ENCODE peak calls at places on chromosomes 4 and X, in seven cellular contexts. D is GM13976, W is GM06990, Q is neural crest cell, Z is type B pancreatic cell, B is nephron progenitor cell, H is astrocyte. G is an unnamed sample.
A peak's percentile ranks its signal among the peaks of the same experiment; 100 is the strongest.

GRCh38 chr4:70734168-70734954 is 12.6 kb downstream of the RUFY3 start:
- DNase-seq in D (peak; percentile 65), W (peak; percentile 36), Q (no peak), Z (no peak), B (no peak), H (peak; percentile 47), G (peak; percentile 15)

GRCh38 chr4:101035522-101035921 is 311.8 kb downstream of the PPP3CA start:
- DNase-seq in D (no peak), W (no peak), Q (no peak), Z (no peak), B (no peak), H (no peak), G (no peak)

GRCh38 chrX:8728932-8729331 is 3.0 kb downstream of the ANOS1 start:
- DNase-seq in D (no peak), W (no peak), Q (no peak), Z (no peak), B (no peak), H (no peak), G (no peak)

GRCh38 chr4:175238827-175239517 is 320.8 kb downstream of the ADAM29 start:
- DNase-seq in D (no peak), W (no peak), Q (no peak), Z (no peak), B (no peak), H (no peak), G (no peak)

GRCh38 chr4:149203256-149204001 is 612.2 kb downstream of the IQCM start:
- DNase-seq in D (no peak), W (no peak), Q (no peak), Z (no peak), B (no peak), H (peak; percentile 71), G (peak; percentile 8)

GRCh38 chr4:123516576-123516975 is 120.0 kb downstream of the SPRY1 start:
- DNase-seq in D (no peak), W (no peak), Q (no peak), Z (no peak), B (no peak), H (no peak), G (no peak)

GRCh38 chrX:69021095-69021494 is 144.2 kb downstream of the PJA1 start:
- DNase-seq in D (no peak), W (no peak), Q (no peak), Z (no peak), B (peak; percentile 20), H (no peak), G (no peak)

GRCh38 chr4:152719856-152720556 is 40.2 kb upstream of the TMEM154 start:
- DNase-seq in D (no peak), W (no peak), Q (no peak), Z (no peak), B (no peak), H (no peak), G (no peak)

GRCh38 chr4:174474457-174475075 is 47.7 kb downstream of the HPGD start:
- DNase-seq in D (no peak), W (no peak), Q (no peak), Z (no peak), B (peak; percentile 16), H (no peak), G (no peak)

GRCh38 chr4:126448093-126448820 is 1133.5 kb downstream of the FAT4 start:
- DNase-seq in D (no peak), W (no peak), Q (no peak), Z (no peak), B (no peak), H (no peak), G (no peak)

GRCh38 chr4:87913871-87914270 is 61.6 kb upstream of the SPP1 start:
- DNase-seq in D (no peak), W (no peak), Q (no peak), Z (no peak), B (no peak), H (peak; percentile 25), G (no peak)

GRCh38 chr4:134388351-134388750 is 186.8 kb upstream of the PABPC4L start:
- DNase-seq in D (no peak), W (no peak), Q (no peak), Z (no peak), B (no peak), H (no peak), G (no peak)

GRCh38 chr4:129110931-129111330 is 15.0 kb downstream of the C4orf33 start:
- DNase-seq in D (no peak), W (no peak), Q (no peak), Z (no peak), B (no peak), H (no peak), G (no peak)

GRCh38 chr4:137226900-137227299 is 305.4 kb downstream of the PCDH18 start:
- DNase-seq in D (no peak), W (no peak), Q (no peak), Z (no peak), B (no peak), H (no peak), G (no peak)

GRCh38 chr4:179671609-179672008 is 2229.4 kb upstream of the AGA start:
- DNase-seq in D (no peak), W (no peak), Q (no peak), Z (no peak), B (no peak), H (no peak), G (no peak)

GRCh38 chr4:89420507-89420906 is 112.9 kb upstream of the GPRIN3 start:
- DNase-seq in D (no peak), W (no peak), Q (no peak), Z (no peak), B (no peak), H (peak; percentile 93), G (no peak)

GRCh38 chr4:102614801-102615200 is 113.6 kb downstream of the NFKB1 start:
- DNase-seq in D (no peak), W (no peak), Q (no peak), Z (no peak), B (no peak), H (no peak), G (no peak)

GRCh38 chrX:131288188-131288587 is 918 bp downstream of the IGSF1 start:
- DNase-seq in D (no peak), W (no peak), Q (no peak), Z (no peak), B (no peak), H (no peak), G (no peak)

GRCh38 chr4:142925161-142925560 is 79.1 kb upstream of the INPP4B start:
- DNase-seq in D (no peak), W (no peak), Q (no peak), Z (no peak), B (no peak), H (peak; percentile 2), G (no peak)

GRCh38 chr4:70183168-70183939 is 12.2 kb upstream of the ODAM start:
- DNase-seq in D (no peak), W (peak; percentile 0), Q (peak; percentile 34), Z (no peak), B (peak; percentile 50), H (peak; percentile 1), G (peak; percentile 8)

GRCh38 chr4:156781852-156782251 is 189.7 kb downstream of the PDGFC start:
- DNase-seq in D (no peak), W (no peak), Q (no peak), Z (no peak), B (no peak), H (peak; percentile 58), G (no peak)

GRCh38 chr4:170339522-170339921 is 249.8 kb upstream of the AADAT start:
- DNase-seq in D (no peak), W (no peak), Q (no peak), Z (no peak), B (no peak), H (no peak), G (no peak)

GRCh38 chr4:110480741-110481271 is 4.9 kb downstream of the ENPEP start:
- DNase-seq in D (no peak), W (no peak), Q (no peak), Z (no peak), B (no peak), H (peak; percentile 33), G (no peak)

GRCh38 chr4:110483516-110483915 is 7.6 kb downstream of the ENPEP start:
- DNase-seq in D (no peak), W (no peak), Q (no peak), Z (no peak), B (no peak), H (peak; percentile 62), G (no peak)

GRCh38 chr4:110477836-110478235 is 1.9 kb downstream of the ENPEP start:
- DNase-seq in D (no peak), W (no peak), Q (no peak), Z (no peak), B (no peak), H (no peak), G (no peak)

GRCh38 chr4:110484029-110484428 is 8.1 kb downstream of the ENPEP start:
- DNase-seq in D (peak; percentile 55), W (peak; percentile 43), Q (no peak), Z (no peak), B (no peak), H (no peak), G (no peak)

GRCh38 chr4:110480031-110480549 is 4.1 kb downstream of the ENPEP start:
- DNase-seq in D (no peak), W (no peak), Q (no peak), Z (no peak), B (no peak), H (peak; percentile 96), G (peak; percentile 96)
- TF ChIP-seq CTCF in D (no peak), W (peak; percentile 7), Q (peak; percentile 40), Z (peak; percentile 39), B (no peak), H (peak; percentile 41), G (peak; percentile 63)

GRCh38 chr4:54840992-54841768 is 183.4 kb downstream of the KIT start:
- DNase-seq in D (no peak), W (no peak), Q (no peak), Z (no peak), B (no peak), H (no peak), G (no peak)
- TF ChIP-seq CTCF in D (no peak), W (peak; percentile 21), Q (no peak), Z (peak; percentile 25), B (no peak), H (no peak), G (peak; percentile 21)

GRCh38 chrX:47198687-47199080 is 5.1 kb downstream of the UBA1 start:
- DNase-seq in D (no peak), W (no peak), Q (no peak), Z (no peak), B (no peak), H (no peak), G (no peak)

GRCh38 chrX:47199286-47199685 is 5.7 kb downstream of the UBA1 start:
- DNase-seq in D (no peak), W (no peak), Q (no peak), Z (no peak), B (no peak), H (no peak), G (no peak)

GRCh38 chrX:47201545-47201944 is 7.9 kb downstream of the UBA1 start:
- DNase-seq in D (no peak), W (no peak), Q (no peak), Z (no peak), B (no peak), H (no peak), G (no peak)

GRCh38 chrX:47202316-47202715 is 8.7 kb downstream of the UBA1 start:
- DNase-seq in D (no peak), W (no peak), Q (no peak), Z (no peak), B (no peak), H (no peak), G (no peak)

GRCh38 chrX:47200385-47201150 is 6.9 kb downstream of the UBA1 start:
- DNase-seq in D (no peak), W (no peak), Q (no peak), Z (no peak), B (no peak), H (peak; percentile 76), G (peak; percentile 73)
- TF ChIP-seq CTCF in D (no peak), W (no peak), Q (peak; percentile 18), Z (peak; percentile 35), B (no peak), H (peak; percentile 14), G (peak; percentile 50)

GRCh38 chr4:177222776-177223175 is 86.9 kb upstream of the NEIL3 start:
- DNase-seq in D (no peak), W (no peak), Q (no peak), Z (no peak), B (no peak), H (peak; percentile 77), G (no peak)
- TF ChIP-seq CTCF in D (no peak), W (no peak), Q (no peak), Z (no peak), B (no peak), H (no peak), G (no peak)